ENCODE peak calls at places on chromosomes 13 and 19, in five cellular contexts. G is anterior cingulate cortex; W is stimulated activated CD4-positive, alpha-beta T cell treated with anti-CD3 and anti-CD28 coated beads, Interleukin-15, amount 100 ng/mL, for 24 hours; I is hippocampal formation; D is A172. B is an unnamed sample.

GRCh38 chr19:2532252-2533071 is 56.5 kb downstream of the GADD45B start:
- DNase-seq in D (peak), W (no peak), I (no peak), G (no peak), B (no peak)

GRCh38 chr19:11382898-11383705 is 1.0 kb downstream of the EPOR start:
- DNase-seq in D (no peak), G (no peak), I (no peak), W (peak), B (peak)

GRCh38 chr19:41939861-41940442 is 11.7 kb upstream of the ERFL start:
- DNase-seq in D (no peak), G (no peak), W (peak), I (no peak), B (no peak)

GRCh38 chr13:113653264-113654174 is 4.5 kb downstream of the ATP4B start:
- DNase-seq in I (no peak), D (peak), W (no peak), G (no peak), B (no peak)

GRCh38 chr19:58579473-58580142 is 6.5 kb upstream of the MZF1 start:
- DNase-seq in I (no peak), G (no peak), D (no peak), W (no peak), B (no peak)

GRCh38 chr19:18173054-18173571 is 500 bp upstream of the IFI30 start:
- DNase-seq in W (no peak), I (no peak), D (no peak), G (no peak), B (no peak)

GRCh38 chr13:44853641-44854040 is 135.6 kb downstream of the NUFIP1 start:
- DNase-seq in D (no peak), I (no peak), W (no peak), G (no peak), B (no peak)

GRCh38 chr19:5031231-5032100 is 62.6 kb downstream of the KDM4B start:
- DNase-seq in I (peak), W (peak), G (peak), D (peak), B (peak)

GRCh38 chr13:100550433-100550832 is 38.2 kb downstream of the GGACT start:
- DNase-seq in G (no peak), I (peak), D (no peak), W (no peak), B (no peak)

GRCh38 chr19:16585808-16586476 is 13.7 kb upstream of the SLC35E1 start:
- DNase-seq in W (peak), I (no peak), G (no peak), D (peak), B (no peak)

GRCh38 chr19:38693380-38694223 is 46.2 kb downstream of the ACTN4 start:
- DNase-seq in D (peak), I (no peak), G (no peak), W (no peak), B (peak)

GRCh38 chr13:28820099-28821051 is at the start of gene MTUS2:
- DNase-seq in W (peak), I (no peak), G (no peak), D (no peak), B (no peak)

GRCh38 chr13:41802684-41803554 is 158.0 kb downstream of the VWA8 start:
- DNase-seq in G (no peak), W (peak), I (no peak), D (peak), B (no peak)

GRCh38 chr13:80082396-80083096 is 258.4 kb downstream of the SPRY2 start:
- DNase-seq in W (no peak), I (no peak), G (no peak), D (no peak), B (no peak)

GRCh38 chr19:55278391-55279135 is 1.3 kb downstream of the HSPBP1 start:
- DNase-seq in W (no peak), D (no peak), I (no peak), G (no peak), B (no peak)

GRCh38 chr13:51221674-51222509 is at the start of gene FAM124A:
- DNase-seq in W (peak), G (peak), D (no peak), I (no peak), B (peak)

GRCh38 chr13:68107667-68108066 is 877.5 kb upstream of the PCDH9 start:
- DNase-seq in D (no peak), W (no peak), I (no peak), G (no peak), B (no peak)

GRCh38 chr13:112596220-112596619 is 8.3 kb upstream of the TUBGCP3 start:
- DNase-seq in I (no peak), D (no peak), G (no peak), W (no peak), B (no peak)

GRCh38 chr13:113187263-113187669 is 21.2 kb downstream of the PCID2 start:
- DNase-seq in D (peak), G (peak), I (peak), W (peak), B (peak)

GRCh38 chr19:10554760-10555612 is 10.8 kb downstream of the KRI1 start:
- DNase-seq in G (no peak), I (no peak), D (no peak), W (peak), B (no peak)

GRCh38 chr13:97367016-97367415 is 67.0 kb upstream of the RAP2A start:
- DNase-seq in G (no peak), D (peak), W (no peak), I (no peak), B (no peak)

GRCh38 chr19:45250832-45251451 is at the start of gene MARK4:
- DNase-seq in G (peak), W (peak), I (peak), D (no peak), B (peak)

GRCh38 chr19:5172859-5173577 is 167.6 kb downstream of the PTPRS start:
- DNase-seq in D (peak), W (no peak), I (no peak), G (no peak), B (no peak)

GRCh38 chr13:19117913-19118739 is 63.5 kb downstream of the TUBA3C start:
- DNase-seq in D (peak), W (no peak), G (no peak), I (no peak), B (no peak)

GRCh38 chr19:38683393-38684077 is 36.1 kb downstream of the ACTN4 start:
- DNase-seq in G (no peak), D (peak), W (peak), I (no peak), B (no peak)

GRCh38 chr19:19613456-19613855 is 5.0 kb downstream of the PBX4 start:
- DNase-seq in D (peak), I (no peak), G (no peak), W (no peak), B (peak)

GRCh38 chr19:32674153-32674958 is 624 bp downstream of the ANKRD27 start:
- DNase-seq in D (no peak), W (no peak), G (no peak), I (no peak), B (peak)

GRCh38 chr19:3333020-3333583 is 33.3 kb upstream of the NFIC start:
- DNase-seq in G (no peak), D (no peak), W (no peak), I (no peak), B (no peak)

GRCh38 chr13:76856141-76856571 is 30.0 kb downstream of the KCTD12 start:
- DNase-seq in D (peak), W (no peak), G (no peak), I (no peak), B (no peak)